ENCODE peak calls at places on chromosomes 3 and 15, in ten cellular contexts. A, R, K, H, Y, P, N, W, J and I are unnamed samples.

GRCh38 chr3:61665121-61665520 is 103.8 kb downstream of the PTPRG start:
- DNase-seq in R (no peak), W (no peak), Y (no peak), P (no peak), H (no peak), K (no peak), A (no peak), J (no peak), N (no peak), I (no peak)

GRCh38 chr3:184337315-184337714 is at the start of gene FAM131A:
- DNase-seq in J (no peak), A (no peak), W (no peak), K (no peak), R (no peak), Y (no peak), N (no peak), P (peak), H (no peak), I (no peak)

GRCh38 chr3:130700541-130700940 is 46.1 kb downstream of the PIK3R4 start:
- DNase-seq in H (no peak), J (no peak), R (no peak), A (no peak), N (peak), Y (no peak), P (no peak), W (no peak), K (no peak), I (no peak)

GRCh38 chr3:189981668-189982067 is 139.0 kb downstream of the P3H2 start:
- DNase-seq in N (peak), J (no peak), K (no peak), W (no peak), R (no peak), H (no peak), P (peak), Y (peak), A (no peak), I (no peak)

GRCh38 chr3:56890448-56891083 is 88.8 kb upstream of the ARHGEF3 start:
- DNase-seq in R (no peak), H (no peak), N (no peak), A (no peak), K (no peak), P (peak), W (no peak), J (no peak), Y (no peak), I (no peak)

GRCh38 chr3:127287840-127288239 is at the start of gene PRR20G:
- DNase-seq in K (no peak), Y (no peak), J (no peak), P (no peak), W (no peak), H (no peak), R (no peak), A (no peak), N (no peak), I (no peak)

GRCh38 chr3:129727707-129728106 is 121.2 kb upstream of the PLXND1 start:
- DNase-seq in A (no peak), Y (no peak), R (no peak), H (no peak), K (no peak), P (no peak), J (no peak), W (no peak), N (no peak), I (no peak)

GRCh38 chr3:63911395-63911900 is 735 bp downstream of the SCAANT1 start:
- DNase-seq in K (no peak), W (no peak), A (no peak), N (no peak), H (no peak), R (no peak), Y (no peak), P (no peak), J (no peak), I (no peak)

GRCh38 chr15:63243776-63244175 is 33.6 kb upstream of the APH1B start:
- DNase-seq in K (no peak), P (no peak), J (no peak), N (no peak), R (no peak), W (no peak), Y (no peak), A (no peak), H (no peak), I (no peak)

GRCh38 chr3:159732172-159733111 is 256.2 kb upstream of the IL12A start:
- DNase-seq in P (peak), Y (no peak), K (no peak), N (peak), A (no peak), R (no peak), J (no peak), H (no peak), W (no peak), I (no peak)
- TF ChIP-seq CTCF in P (peak), Y (no peak), K (no peak), N (no peak), A (no peak), R (no peak), J (no peak), H (peak), W (no peak), I (peak)

GRCh38 chr3:100090669-100091005 is 23.7 kb downstream of the FILIP1L start:
- DNase-seq in K (no peak), W (no peak), P (no peak), N (no peak), R (no peak), A (no peak), H (no peak), Y (no peak), J (no peak), I (no peak)
- TF ChIP-seq CTCF in K (no peak), W (no peak), P (no peak), N (no peak), R (no peak), A (no peak), H (no peak), Y (no peak), J (no peak), I (peak)

GRCh38 chr15:76840830-76841460 is 64.2 kb downstream of the SCAPER start:
- DNase-seq in A (no peak), R (no peak), N (peak), H (no peak), K (no peak), J (no peak), W (no peak), Y (peak), P (peak), I (no peak)
- TF ChIP-seq CTCF in A (peak), R (peak), N (peak), H (peak), K (peak), J (peak), W (no peak), Y (peak), P (peak), I (peak)

DNA sequence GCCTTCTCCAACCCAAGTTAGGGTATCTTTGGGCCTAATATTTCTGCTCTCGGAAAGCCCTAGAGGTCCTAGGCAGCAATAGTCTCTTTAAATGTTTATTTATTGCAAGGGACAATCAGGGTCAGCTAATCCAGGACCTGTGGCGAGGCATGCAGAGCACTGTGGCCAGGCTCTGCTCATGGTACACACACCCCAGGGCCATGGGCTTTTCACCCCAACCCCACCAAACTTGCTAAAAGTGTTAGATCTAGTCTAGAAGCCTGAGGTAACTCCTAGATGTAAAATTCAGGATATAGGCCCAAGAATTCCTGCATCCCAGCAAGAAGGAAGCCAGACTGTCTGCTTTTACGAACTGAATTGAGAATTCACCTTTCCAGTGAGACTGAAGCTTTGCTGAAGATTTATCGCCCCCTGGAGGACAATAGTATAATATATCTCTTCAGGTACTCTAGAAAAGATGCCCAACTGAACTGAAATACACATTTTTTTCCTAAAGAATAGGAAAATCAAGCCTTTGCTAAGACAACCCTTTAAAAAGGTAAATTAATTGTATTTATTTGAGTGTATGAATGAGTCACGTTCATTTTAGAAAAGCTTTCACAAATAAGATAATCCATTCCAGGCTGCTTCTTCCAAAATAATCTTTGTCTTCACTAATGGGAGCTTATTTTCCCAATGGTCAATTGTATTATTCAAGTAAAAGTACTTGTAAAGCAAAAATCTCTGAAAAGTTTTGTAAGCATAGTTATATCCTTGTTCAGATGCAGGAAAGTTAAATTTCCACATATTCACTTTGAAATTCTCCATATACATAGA is 89.8 kb downstream of the LRRC3B start:
- DNase-seq in K (no peak), H (no peak), P (no peak), R (peak), Y (peak), J (no peak), W (no peak), N (peak), A (no peak), I (no peak)
- TF ChIP-seq CTCF in K (peak), H (peak), P (no peak), R (peak), Y (peak), J (peak), W (no peak), N (peak), A (peak), I (peak)

DNA sequence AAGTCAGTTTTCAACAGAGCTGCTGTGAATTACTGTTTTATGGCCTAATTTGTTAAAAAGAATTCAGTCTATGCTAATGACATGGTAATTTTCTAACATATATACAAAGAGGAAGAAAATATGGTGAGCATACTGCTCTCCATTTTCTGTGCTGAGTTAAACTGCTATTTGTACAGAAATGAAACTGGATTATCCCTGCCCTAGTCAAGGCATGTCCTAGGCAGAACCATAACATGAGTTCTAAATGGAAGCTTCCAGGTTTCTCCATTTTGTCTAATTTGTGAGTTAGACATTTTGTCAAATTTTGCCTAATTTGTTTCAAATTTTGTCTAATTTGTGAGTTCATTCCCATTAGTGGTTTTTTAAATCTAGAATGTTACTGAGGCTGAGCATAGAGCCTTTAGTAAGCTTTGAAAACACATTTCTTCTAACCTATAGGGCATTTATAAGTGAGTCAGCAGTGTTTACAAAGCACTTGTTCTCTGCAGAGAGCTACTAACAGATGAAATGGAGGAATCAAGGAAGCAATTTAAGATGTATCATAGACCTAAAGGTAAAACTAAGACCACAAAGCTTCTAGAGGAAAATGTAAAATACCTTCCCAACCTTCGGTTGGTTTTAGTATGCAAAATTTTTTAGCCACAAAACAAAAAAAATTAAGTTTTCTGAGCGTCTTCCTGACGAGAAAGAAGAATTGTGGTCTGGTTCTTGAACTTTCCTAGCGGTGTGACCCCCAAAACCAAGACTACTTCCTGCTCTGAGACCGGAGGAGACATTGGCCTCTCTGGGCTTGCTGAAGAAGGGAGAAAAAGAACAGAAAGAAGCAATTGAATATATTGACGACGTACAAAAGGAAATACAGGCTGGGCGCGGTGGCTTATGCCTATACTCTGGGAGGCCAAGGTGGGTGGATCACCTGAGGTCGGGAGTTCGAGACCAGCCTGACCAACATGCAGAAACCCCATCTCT is 9.8 kb downstream of the P2RY14 start:
- DNase-seq in K (no peak), J (no peak), Y (no peak), N (no peak), R (no peak), A (peak), W (no peak), H (no peak), P (no peak), I (no peak)
- TF ChIP-seq CTCF in K (no peak), J (no peak), Y (no peak), N (no peak), R (no peak), A (no peak), W (no peak), H (no peak), P (no peak), I (no peak)